ENCODE peak calls at places on chromosomes 2 and 18, in four cellular contexts. Y is mucosa of descending colon, I is lower lobe of right lung, A is Calu3. V is an unnamed sample.

GRCh38 chr2:51291762-51292370 is 259.9 kb upstream of the NRXN1 start:
- DNase-seq in Y (no peak), I (no peak), A (no peak), V (no peak)

GRCh38 chr18:50158866-50159653 is 35.9 kb downstream of the MYO5B start:
- DNase-seq in Y (peak; percentile 75), I (no peak), A (peak; percentile 69), V (peak; percentile 37)

GRCh38 chr2:226300487-226300886 is 499.1 kb downstream of the IRS1 start:
- DNase-seq in Y (no peak), I (no peak), A (no peak), V (no peak)

GRCh38 chr2:97675714-97676113 is 6.2 kb downstream of the C2orf92 start:
- DNase-seq in Y (no peak), I (no peak), A (no peak), V (no peak)

GRCh38 chr2:95526360-95527341 is 42.1 kb upstream of the TRIM43B start:
- DNase-seq in Y (peak; percentile 78), I (peak; percentile 83), A (peak; percentile 83), V (peak; percentile 31)

GRCh38 chr2:171081649-171082111 is 79.0 kb downstream of the TLK1 start:
- DNase-seq in Y (no peak), I (no peak), A (no peak), V (no peak)

GRCh38 chr2:55102056-55102812 is 52.0 kb upstream of the RTN4 start:
- DNase-seq in Y (no peak), I (no peak), A (no peak), V (no peak)

GRCh38 chr2:69436594-69436936 is 670 bp downstream of the NFU1 start:
- DNase-seq in Y (no peak), I (no peak), A (no peak), V (no peak)

GRCh38 chr2:179226203-179226960 is 38.2 kb downstream of the SESTD1 start:
- DNase-seq in Y (no peak), I (no peak), A (peak; percentile 23), V (no peak)

GRCh38 chr2:70420005-70420580 is 118.2 kb upstream of the FAM136A start:
- DNase-seq in Y (no peak), I (no peak), A (no peak), V (no peak)